ENCODE peak calls at places on chromosomes 2 and 18, in eight cellular contexts. T is body of pancreas, U is transverse colon, I is fibroblast of lung, B is AG10803, N is IMR-90, R is cardiac muscle cell, P is colonic mucosa. O is an unnamed sample.

GRCh38 chr2:233448565-233448964 is 94.3 kb downstream of the DGKD start:
- DNase-seq in T (no peak), U (peak), I (no peak), B (no peak), N (no peak), R (no peak), P (no peak), O (no peak)

GRCh38 chr18:2173464-2173863 is 397.8 kb downstream of the METTL4 start:
- DNase-seq in T (no peak), U (no peak), I (peak), B (peak), N (peak), R (peak), P (no peak), O (peak)

GRCh38 chr2:190961918-190962487 is 52.0 kb downstream of the STAT1 start:
- DNase-seq in T (no peak), U (no peak), I (peak), B (peak), N (no peak), R (no peak), P (no peak), O (no peak)

GRCh38 chr2:129469389-129469788 is 510.1 kb upstream of the RAB6C start:
- DNase-seq in T (no peak), U (no peak), I (no peak), B (no peak), N (no peak), R (no peak), P (no peak), O (no peak)

GRCh38 chr2:157465554-157465953 is 21.7 kb upstream of the CYTIP start:
- DNase-seq in T (no peak), U (no peak), I (no peak), B (no peak), N (no peak), R (no peak), P (no peak), O (no peak)

GRCh38 chr18:80251700-80252099 is 4.4 kb upstream of the PARD6G start:
- DNase-seq in T (no peak), U (no peak), I (no peak), B (peak), N (no peak), R (no peak), P (no peak), O (no peak)

GRCh38 chr18:9989481-9989880 is 75.7 kb downstream of the VAPA start:
- DNase-seq in T (no peak), U (no peak), I (no peak), B (no peak), N (no peak), R (no peak), P (peak), O (no peak)

GRCh38 chr2:85162746-85163301 is 29.6 kb downstream of the TCF7L1 start:
- DNase-seq in T (no peak), U (no peak), I (peak), B (peak), N (peak), R (no peak), P (no peak), O (peak)

GRCh38 chr2:233418761-233419625 is 64.7 kb downstream of the DGKD start:
- DNase-seq in T (no peak), U (no peak), I (peak), B (no peak), N (peak), R (peak), P (no peak), O (peak)

DNA sequence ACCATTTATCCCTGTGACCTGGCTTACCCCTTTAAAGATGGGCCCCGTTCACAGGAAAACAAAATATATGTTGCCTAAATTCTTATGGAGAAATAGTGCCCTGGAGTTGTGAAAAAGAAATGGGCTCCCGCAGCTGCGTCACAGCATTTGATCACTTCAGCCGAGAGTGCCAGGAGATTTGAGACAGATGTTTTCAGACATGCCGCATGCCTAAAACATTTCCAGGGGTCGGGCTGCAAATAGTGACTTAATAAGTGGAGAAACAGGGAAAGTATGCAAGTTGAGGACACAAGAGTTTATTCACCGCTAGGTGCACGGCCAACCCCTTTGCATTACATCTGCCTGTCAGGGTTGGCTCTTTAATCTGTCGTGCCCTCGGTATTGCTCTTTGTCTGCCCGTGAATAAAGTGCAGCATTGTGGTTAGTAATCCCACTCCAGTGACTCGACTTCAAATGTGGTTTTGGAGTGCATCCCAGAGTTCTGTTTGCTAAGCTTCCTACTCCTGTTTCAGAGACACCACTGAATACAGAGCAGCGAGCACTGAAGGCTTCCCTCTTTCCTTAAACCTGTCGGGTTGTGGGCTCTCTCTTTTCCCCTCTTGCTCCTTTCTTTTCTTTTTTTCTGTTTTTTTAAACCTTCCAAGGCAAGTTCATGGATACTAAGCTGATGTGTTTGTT is 187.5 kb downstream of the LTBP1 start:
- DNase-seq in T (peak), U (peak), I (peak), B (peak), N (peak), R (peak), P (peak), O (peak)
- H3K4me3 ChIP-seq in T (no peak), U (peak), I (peak), B (peak), N (peak), R (no peak), P (peak), O (peak)

GRCh38 chr18:33745396-33745795 is 167.4 kb downstream of the ASXL3 start:
- DNase-seq in T (no peak), U (no peak), I (no peak), B (no peak), N (no peak), R (no peak), P (no peak), O (no peak)

GRCh38 chr18:33749831-33750230 is 171.8 kb downstream of the ASXL3 start:
- DNase-seq in T (no peak), U (no peak), I (no peak), B (no peak), N (no peak), R (no peak), P (no peak), O (no peak)

GRCh38 chr18:33746261-33746660 is 168.2 kb downstream of the ASXL3 start:
- DNase-seq in T (no peak), U (no peak), I (no peak), B (no peak), N (no peak), R (no peak), P (no peak), O (no peak)

GRCh38 chr18:33744032-33744697 is 166.1 kb downstream of the ASXL3 start:
- DNase-seq in T (no peak), U (peak), I (no peak), B (no peak), N (no peak), R (no peak), P (peak), O (no peak)
- TF ChIP-seq CTCF in T (no peak), U (no peak), I (peak), B (no peak), N (no peak), R (no peak), P (no peak), O (peak)

GRCh38 chr2:165401285-165401852 is 68.1 kb upstream of the CSRNP3 start:
- DNase-seq in T (no peak), U (no peak), I (peak), B (peak), N (peak), R (peak), P (peak), O (peak)
- H3K4me3 ChIP-seq in T (no peak), U (no peak), I (no peak), B (no peak), N (no peak), R (no peak), P (no peak), O (no peak)

DNA sequence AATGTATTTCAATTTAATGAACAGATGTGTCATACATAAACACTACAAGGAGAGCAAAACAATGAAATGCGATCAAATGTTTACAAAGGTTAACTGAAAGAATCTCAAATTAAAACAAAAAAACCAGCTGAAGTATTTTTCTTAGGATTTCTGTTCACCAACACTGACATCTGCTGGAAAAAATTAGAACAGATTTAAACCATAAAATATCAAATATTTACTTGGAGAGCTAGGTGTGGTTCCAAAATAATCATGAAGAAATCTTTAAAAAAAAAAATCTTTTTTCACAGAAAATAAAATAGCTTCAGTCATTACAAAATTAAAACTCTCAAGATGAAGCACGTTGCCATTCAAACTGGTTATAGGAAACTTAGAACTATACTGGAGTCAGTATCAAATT is 13.8 kb downstream of the MMADHC start:
- DNase-seq in T (no peak), U (no peak), I (no peak), B (peak), N (peak), R (no peak), P (no peak), O (peak)
- TF ChIP-seq CTCF in T (no peak), U (peak), I (peak), B (peak), N (peak), R (peak), P (peak), O (peak)

DNA sequence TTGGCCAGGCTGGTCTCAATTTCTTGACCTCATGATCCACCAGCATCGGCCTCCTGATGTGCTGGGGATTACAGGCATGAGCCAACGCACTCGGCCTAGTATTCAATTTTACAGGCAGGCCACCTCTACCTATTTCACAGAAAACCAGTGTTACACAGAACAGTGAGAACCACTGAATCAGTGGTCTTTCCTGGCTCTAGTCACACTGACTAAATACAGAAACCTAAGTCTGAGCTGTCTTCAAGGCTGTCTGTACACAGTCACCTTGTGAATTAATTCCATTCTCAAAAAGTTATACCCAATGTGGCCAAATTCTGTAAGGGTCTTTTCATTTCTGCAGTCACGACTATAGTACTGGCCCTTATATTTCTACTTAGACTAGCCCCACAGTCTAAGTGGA is 3.5 kb downstream of the RNF149 start:
- DNase-seq in T (no peak), U (no peak), I (no peak), B (no peak), N (no peak), R (no peak), P (no peak), O (no peak)
- H3K4me3 ChIP-seq in T (no peak), U (no peak), I (peak), B (no peak), N (no peak), R (peak), P (no peak), O (no peak)

DNA sequence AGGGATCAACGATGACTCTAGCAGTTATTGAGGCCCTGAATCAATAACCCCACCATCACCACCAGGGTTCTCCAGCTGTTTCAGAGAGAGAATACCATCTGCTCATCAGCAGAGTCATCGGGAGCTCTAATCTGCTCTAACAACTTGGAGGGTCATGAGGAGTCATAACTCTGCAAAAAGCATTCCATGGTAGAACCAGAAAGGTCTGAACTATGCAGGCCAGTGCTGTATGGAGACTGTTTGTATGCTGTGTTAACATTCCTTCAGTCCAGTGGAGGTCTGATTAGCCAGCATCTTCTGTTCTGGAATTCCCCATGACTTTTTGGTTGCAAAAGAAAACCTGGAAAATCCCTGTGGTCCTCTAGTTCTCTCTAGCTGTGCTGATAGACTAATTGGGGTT is 9.4 kb upstream of the ITGB6 start:
- DNase-seq in T (no peak), U (no peak), I (peak), B (peak), N (peak), R (no peak), P (no peak), O (peak)
- TF ChIP-seq CTCF in T (no peak), U (no peak), I (no peak), B (peak), N (peak), R (peak), P (no peak), O (no peak)

GRCh38 chr2:104834431-104834830 is 19.5 kb upstream of the POU3F3 start:
- DNase-seq in T (no peak), U (no peak), I (no peak), B (no peak), N (no peak), R (no peak), P (no peak), O (no peak)
- H3K4me3 ChIP-seq in T (no peak), U (no peak), I (no peak), B (no peak), N (no peak), R (no peak), P (no peak), O (no peak)

DNA sequence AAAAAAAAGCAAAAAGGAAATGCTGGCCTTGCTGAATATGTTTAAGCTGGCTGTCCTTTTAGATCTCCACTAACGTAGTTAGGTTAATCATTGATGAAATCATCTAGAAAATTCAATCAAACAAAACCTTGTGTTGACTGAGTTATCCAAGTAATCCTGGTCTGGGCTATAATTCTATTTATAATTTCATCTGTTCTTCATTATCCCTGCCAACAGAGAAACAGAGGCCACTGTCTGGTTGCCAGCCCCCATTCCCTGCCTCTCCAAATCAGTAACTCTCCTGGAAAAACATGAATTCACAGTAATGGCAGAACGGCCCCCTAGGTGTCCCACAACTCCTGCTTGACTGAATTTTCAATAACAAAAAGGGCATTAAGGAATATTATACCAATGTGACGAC is 24.6 kb downstream of the DOCK10 start:
- DNase-seq in T (no peak), U (no peak), I (no peak), B (no peak), N (no peak), R (no peak), P (no peak), O (no peak)
- TF ChIP-seq CTCF in T (no peak), U (no peak), I (no peak), B (no peak), N (peak), R (no peak), P (no peak), O (no peak)